ENCODE peak calls at places on chromosomes 11 and 22, in ten cellular contexts. One of them, this sample, is unnamed.

GRCh38 chr11:1157645-1158591 is at the start of gene MUC5AC:
- DNase-seq in BJ: no peak
- DNase-seq in CD8-positive, alpha-beta T cell: no peak
- DNase-seq in heart right ventricle: peak; percentile 8
- DNase-seq in cardiac muscle cell: no peak
- DNase-seq in heart left ventricle: no peak
- DNase-seq in right atrium auricular region: no peak
- DNase-seq in osteoblast: peak; percentile 82
- DNase-seq in mammary epithelial cell: no peak
- DNase-seq in neuronal stem cell: no peak
- DNase-seq in this sample: no peak

GRCh38 chr11:59097113-59097708 is 9.8 kb upstream of the FAM111B start:
- DNase-seq in BJ: no peak
- DNase-seq in CD8-positive, alpha-beta T cell: peak; percentile 53
- DNase-seq in heart right ventricle: peak; percentile 23
- DNase-seq in cardiac muscle cell: peak; percentile 69
- DNase-seq in heart left ventricle: peak; percentile 54
- DNase-seq in right atrium auricular region: peak; percentile 64
- DNase-seq in osteoblast: peak; percentile 5
- DNase-seq in mammary epithelial cell: peak; percentile 31
- DNase-seq in neuronal stem cell: peak; percentile 35
- DNase-seq in this sample: peak; percentile 75

GRCh38 chr11:112596324-112596723 is 335.7 kb upstream of the PLET1 start:
- DNase-seq in BJ: no peak
- DNase-seq in CD8-positive, alpha-beta T cell: no peak
- DNase-seq in heart right ventricle: no peak
- DNase-seq in cardiac muscle cell: no peak
- DNase-seq in heart left ventricle: no peak
- DNase-seq in right atrium auricular region: no peak
- DNase-seq in osteoblast: no peak
- DNase-seq in mammary epithelial cell: no peak
- DNase-seq in neuronal stem cell: no peak
- DNase-seq in this sample: no peak

GRCh38 chr11:6703247-6704063 is 20.3 kb upstream of the MRPL17 start:
- DNase-seq in BJ: no peak
- DNase-seq in CD8-positive, alpha-beta T cell: no peak
- DNase-seq in heart right ventricle: peak; percentile 18
- DNase-seq in cardiac muscle cell: peak; percentile 86
- DNase-seq in heart left ventricle: peak; percentile 64
- DNase-seq in right atrium auricular region: peak; percentile 66
- DNase-seq in osteoblast: no peak
- DNase-seq in mammary epithelial cell: peak; percentile 65
- DNase-seq in neuronal stem cell: peak; percentile 27
- DNase-seq in this sample: peak; percentile 76

GRCh38 chr11:74141274-74141695 is 29.5 kb downstream of the C2CD3 start:
- DNase-seq in BJ: no peak
- DNase-seq in CD8-positive, alpha-beta T cell: no peak
- DNase-seq in heart right ventricle: no peak
- DNase-seq in cardiac muscle cell: no peak
- DNase-seq in heart left ventricle: no peak
- DNase-seq in right atrium auricular region: no peak
- DNase-seq in osteoblast: no peak
- DNase-seq in mammary epithelial cell: peak; percentile 82
- DNase-seq in neuronal stem cell: no peak
- DNase-seq in this sample: peak; percentile 83

GRCh38 chr11:79393362-79394043 is 47.3 kb downstream of the TENM4 start:
- DNase-seq in BJ: no peak
- DNase-seq in CD8-positive, alpha-beta T cell: no peak
- DNase-seq in heart right ventricle: no peak
- DNase-seq in cardiac muscle cell: no peak
- DNase-seq in heart left ventricle: no peak
- DNase-seq in right atrium auricular region: no peak
- DNase-seq in osteoblast: no peak
- DNase-seq in mammary epithelial cell: no peak
- DNase-seq in neuronal stem cell: no peak
- DNase-seq in this sample: peak; percentile 3

GRCh38 chr11:103413266-103413888 is 304.2 kb downstream of the DYNC2H1 start:
- DNase-seq in BJ: no peak
- DNase-seq in CD8-positive, alpha-beta T cell: no peak
- DNase-seq in heart right ventricle: no peak
- DNase-seq in cardiac muscle cell: no peak
- DNase-seq in heart left ventricle: no peak
- DNase-seq in right atrium auricular region: no peak
- DNase-seq in osteoblast: no peak
- DNase-seq in mammary epithelial cell: no peak
- DNase-seq in neuronal stem cell: no peak
- DNase-seq in this sample: peak; percentile 18

GRCh38 chr11:1820463-1821325 is 14.1 kb upstream of the SYT8 start:
- DNase-seq in BJ: no peak
- DNase-seq in CD8-positive, alpha-beta T cell: no peak
- DNase-seq in heart right ventricle: no peak
- DNase-seq in cardiac muscle cell: peak; percentile 68
- DNase-seq in heart left ventricle: no peak
- DNase-seq in right atrium auricular region: no peak
- DNase-seq in osteoblast: peak; percentile 86
- DNase-seq in mammary epithelial cell: peak; percentile 96
- DNase-seq in neuronal stem cell: no peak
- DNase-seq in this sample: peak; percentile 43

GRCh38 chr22:35134637-35135036 is 68.7 kb downstream of the ISX start:
- DNase-seq in BJ: no peak
- DNase-seq in CD8-positive, alpha-beta T cell: no peak
- DNase-seq in heart right ventricle: no peak
- DNase-seq in cardiac muscle cell: no peak
- DNase-seq in heart left ventricle: no peak
- DNase-seq in right atrium auricular region: no peak
- DNase-seq in osteoblast: no peak
- DNase-seq in mammary epithelial cell: no peak
- DNase-seq in neuronal stem cell: no peak
- DNase-seq in this sample: no peak

GRCh38 chr22:39207141-39208012 is 37.4 kb downstream of the PDGFB start:
- DNase-seq in BJ: no peak
- DNase-seq in CD8-positive, alpha-beta T cell: no peak
- DNase-seq in heart right ventricle: no peak
- DNase-seq in cardiac muscle cell: peak; percentile 35
- DNase-seq in heart left ventricle: peak; percentile 21
- DNase-seq in right atrium auricular region: no peak
- DNase-seq in osteoblast: peak; percentile 29
- DNase-seq in mammary epithelial cell: peak; percentile 65
- DNase-seq in neuronal stem cell: no peak
- DNase-seq in this sample: peak; percentile 31

GRCh38 chr11:76397383-76397782 is 16.3 kb downstream of the GVQW3 start:
- DNase-seq in BJ: no peak
- DNase-seq in CD8-positive, alpha-beta T cell: no peak
- DNase-seq in heart right ventricle: no peak
- DNase-seq in cardiac muscle cell: no peak
- DNase-seq in heart left ventricle: no peak
- DNase-seq in right atrium auricular region: no peak
- DNase-seq in osteoblast: no peak
- DNase-seq in mammary epithelial cell: no peak
- DNase-seq in neuronal stem cell: no peak
- DNase-seq in this sample: no peak

GRCh38 chr11:76392889-76393288 is 11.8 kb downstream of the GVQW3 start:
- DNase-seq in BJ: no peak
- DNase-seq in CD8-positive, alpha-beta T cell: no peak
- DNase-seq in heart right ventricle: no peak
- DNase-seq in cardiac muscle cell: no peak
- DNase-seq in heart left ventricle: no peak
- DNase-seq in right atrium auricular region: no peak
- DNase-seq in osteoblast: no peak
- DNase-seq in mammary epithelial cell: no peak
- DNase-seq in neuronal stem cell: no peak
- DNase-seq in this sample: no peak

GRCh38 chr11:76391811-76392475 is 10.8 kb downstream of the GVQW3 start:
- DNase-seq in BJ: no peak
- DNase-seq in CD8-positive, alpha-beta T cell: no peak
- DNase-seq in heart right ventricle: no peak
- DNase-seq in cardiac muscle cell: no peak
- DNase-seq in heart left ventricle: no peak
- DNase-seq in right atrium auricular region: no peak
- DNase-seq in osteoblast: no peak
- DNase-seq in mammary epithelial cell: no peak
- DNase-seq in neuronal stem cell: no peak
- DNase-seq in this sample: no peak

GRCh38 chr11:76394411-76394810 is 13.3 kb downstream of the GVQW3 start:
- DNase-seq in BJ: no peak
- DNase-seq in CD8-positive, alpha-beta T cell: no peak
- DNase-seq in heart right ventricle: no peak
- DNase-seq in cardiac muscle cell: no peak
- DNase-seq in heart left ventricle: no peak
- DNase-seq in right atrium auricular region: no peak
- DNase-seq in osteoblast: no peak
- DNase-seq in mammary epithelial cell: no peak
- DNase-seq in neuronal stem cell: no peak
- DNase-seq in this sample: no peak

GRCh38 chr11:76395296-76395695 is 14.2 kb downstream of the GVQW3 start:
- DNase-seq in BJ: no peak
- DNase-seq in CD8-positive, alpha-beta T cell: no peak
- DNase-seq in heart right ventricle: no peak
- DNase-seq in cardiac muscle cell: no peak
- DNase-seq in heart left ventricle: no peak
- DNase-seq in right atrium auricular region: no peak
- DNase-seq in osteoblast: no peak
- DNase-seq in mammary epithelial cell: no peak
- DNase-seq in neuronal stem cell: no peak
- DNase-seq in this sample: no peak
- H3K4me3 ChIP-seq in BJ: no peak overlapping the region
- H3K4me3 ChIP-seq in CD8-positive, alpha-beta T cell: no peak overlapping the region
- H3K4me3 ChIP-seq in heart right ventricle: no peak overlapping the region
- H3K4me3 ChIP-seq in cardiac muscle cell: no peak overlapping the region
- H3K4me3 ChIP-seq in heart left ventricle: no peak overlapping the region
- H3K4me3 ChIP-seq in right atrium auricular region: no peak overlapping the region
- H3K4me3 ChIP-seq in osteoblast: no peak overlapping the region
- H3K4me3 ChIP-seq in mammary epithelial cell: no peak overlapping the region
- H3K4me3 ChIP-seq in neuronal stem cell: no peak overlapping the region
- H3K4me3 ChIP-seq in this sample: no peak overlapping the region

DNA sequence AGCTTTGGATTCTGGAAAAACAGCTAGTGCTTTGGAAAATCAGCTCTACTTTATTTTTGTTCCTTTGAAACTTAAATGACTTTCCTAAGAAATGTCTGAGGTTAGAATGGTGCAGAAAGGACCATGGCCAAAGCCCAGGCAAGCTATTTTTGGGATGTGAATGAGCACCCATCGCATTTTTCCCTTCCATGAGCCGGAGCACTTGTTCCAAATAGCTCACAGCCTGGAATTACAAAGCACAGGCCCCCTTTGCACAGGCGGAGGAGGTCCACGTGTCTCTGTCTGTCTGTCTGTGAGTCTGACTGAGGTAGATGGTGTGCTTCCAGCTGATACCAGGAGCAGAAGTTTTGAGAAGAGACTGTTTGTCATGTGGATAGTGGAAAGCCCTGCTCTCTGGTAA is 50.7 kb downstream of the MICAL2 start:
- DNase-seq in BJ: no peak
- DNase-seq in CD8-positive, alpha-beta T cell: no peak
- DNase-seq in heart right ventricle: no peak
- DNase-seq in cardiac muscle cell: no peak
- DNase-seq in heart left ventricle: peak; percentile 63
- DNase-seq in right atrium auricular region: no peak
- DNase-seq in osteoblast: no peak
- DNase-seq in mammary epithelial cell: no peak
- DNase-seq in neuronal stem cell: no peak
- DNase-seq in this sample: no peak
- H3K4me3 ChIP-seq in BJ: no peak overlapping the region
- H3K4me3 ChIP-seq in CD8-positive, alpha-beta T cell: no peak overlapping the region
- H3K4me3 ChIP-seq in heart right ventricle: no peak overlapping the region
- H3K4me3 ChIP-seq in cardiac muscle cell: no peak overlapping the region
- H3K4me3 ChIP-seq in heart left ventricle: no peak overlapping the region
- H3K4me3 ChIP-seq in right atrium auricular region: no peak overlapping the region
- H3K4me3 ChIP-seq in osteoblast: no peak overlapping the region
- H3K4me3 ChIP-seq in mammary epithelial cell: no peak overlapping the region
- H3K4me3 ChIP-seq in neuronal stem cell: no peak overlapping the region
- H3K4me3 ChIP-seq in this sample: no peak overlapping the region

DNA sequence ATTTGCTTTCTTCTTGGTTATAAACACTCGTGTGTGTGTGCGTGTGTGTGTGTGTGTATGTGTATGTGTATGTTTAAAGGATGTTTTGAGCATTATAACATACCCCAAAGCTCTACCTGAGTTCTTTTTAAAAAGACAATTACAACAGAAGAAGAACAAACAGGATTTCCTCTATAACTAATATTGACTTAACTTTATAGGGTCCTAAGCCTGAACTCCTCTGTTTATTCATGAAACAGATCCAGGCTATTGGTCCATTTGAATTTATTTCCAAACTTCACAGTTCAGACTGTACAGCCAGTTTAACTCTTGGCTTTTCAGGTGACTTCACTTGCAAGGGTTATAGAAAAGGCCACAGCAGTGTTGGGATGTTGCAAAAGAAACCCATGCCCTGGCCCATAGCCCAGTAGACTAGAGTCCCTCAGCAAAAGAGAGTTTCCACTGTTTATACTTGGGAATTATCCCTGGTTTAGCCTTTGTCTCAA is 23.5 kb upstream of the PDE3B start:
- DNase-seq in BJ: no peak
- DNase-seq in CD8-positive, alpha-beta T cell: no peak
- DNase-seq in heart right ventricle: no peak
- DNase-seq in cardiac muscle cell: peak; percentile 74
- DNase-seq in heart left ventricle: no peak
- DNase-seq in right atrium auricular region: no peak
- DNase-seq in osteoblast: no peak
- DNase-seq in mammary epithelial cell: no peak
- DNase-seq in neuronal stem cell: no peak
- DNase-seq in this sample: no peak
- H3K4me3 ChIP-seq in BJ: no peak overlapping the region
- H3K4me3 ChIP-seq in CD8-positive, alpha-beta T cell: no peak overlapping the region
- H3K4me3 ChIP-seq in heart right ventricle: no peak overlapping the region
- H3K4me3 ChIP-seq in cardiac muscle cell: no peak overlapping the region
- H3K4me3 ChIP-seq in heart left ventricle: no peak overlapping the region
- H3K4me3 ChIP-seq in right atrium auricular region: no peak overlapping the region
- H3K4me3 ChIP-seq in osteoblast: no peak overlapping the region
- H3K4me3 ChIP-seq in mammary epithelial cell: no peak overlapping the region
- H3K4me3 ChIP-seq in neuronal stem cell: no peak overlapping the region
- H3K4me3 ChIP-seq in this sample: no peak overlapping the region

DNA sequence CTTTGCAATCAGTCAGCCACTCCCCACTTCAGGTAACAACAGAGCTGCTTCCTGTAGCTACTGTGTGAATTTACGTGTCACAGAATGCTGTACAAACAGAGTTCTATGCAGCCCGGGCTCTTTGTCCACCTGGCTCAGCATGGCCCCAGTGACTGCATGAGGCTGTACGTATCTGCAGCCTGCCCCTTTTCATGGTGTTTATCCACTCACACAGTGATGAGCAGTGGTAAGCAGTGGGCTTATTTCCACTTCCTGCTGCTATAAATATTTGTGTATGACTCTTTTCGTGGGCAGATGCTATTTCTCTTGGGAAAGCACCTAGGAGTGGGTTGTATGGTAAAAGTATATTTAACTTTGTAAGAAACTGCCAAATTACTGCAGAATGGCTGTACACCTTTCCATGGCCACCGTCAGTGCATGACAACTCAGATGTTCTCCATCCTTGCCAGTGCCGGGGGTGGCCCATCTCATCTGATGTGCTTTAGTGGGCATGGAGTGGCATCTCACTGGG is 43.3 kb downstream of the MYEOV start:
- DNase-seq in BJ: peak; percentile 17
- DNase-seq in CD8-positive, alpha-beta T cell: no peak
- DNase-seq in heart right ventricle: no peak
- DNase-seq in cardiac muscle cell: no peak
- DNase-seq in heart left ventricle: no peak
- DNase-seq in right atrium auricular region: peak; percentile 50
- DNase-seq in osteoblast: no peak
- DNase-seq in mammary epithelial cell: no peak
- DNase-seq in neuronal stem cell: no peak
- DNase-seq in this sample: peak; percentile 71
- H3K4me3 ChIP-seq in BJ: no peak overlapping the region
- H3K4me3 ChIP-seq in CD8-positive, alpha-beta T cell: peak overlapping the region; percentile 2
- H3K4me3 ChIP-seq in heart right ventricle: no peak overlapping the region
- H3K4me3 ChIP-seq in cardiac muscle cell: no peak overlapping the region
- H3K4me3 ChIP-seq in heart left ventricle: no peak overlapping the region
- H3K4me3 ChIP-seq in right atrium auricular region: no peak overlapping the region
- H3K4me3 ChIP-seq in osteoblast: no peak overlapping the region
- H3K4me3 ChIP-seq in mammary epithelial cell: no peak overlapping the region
- H3K4me3 ChIP-seq in neuronal stem cell: no peak overlapping the region
- H3K4me3 ChIP-seq in this sample: no peak overlapping the region

This sample was measured in PC-3.